ENCODE peak calls at places on chromosome 21, in eight cellular contexts. One of them, this sample, is unnamed.

GRCh38 chr21:46661211-46661625 is 25.7 kb downstream of the PRMT2 start:
- DNase-seq in effector memory CD8-positive, alpha-beta T cell: peak; percentile 40
- DNase-seq in NCI-H2107: peak; percentile 22
- DNase-seq in NCI-H1417: no peak
- DNase-seq in mesenchymal stem cell: peak; percentile 79
- DNase-seq in tibial artery: no peak
- DNase-seq in fibroblast of pulmonary artery: peak; percentile 87
- DNase-seq in activated CD8-positive, alpha-beta memory T cell treated with anti-CD3 and anti-CD28 coated beads, Interleukin-2, amount 50 U/mL, for 4 hours: peak; percentile 67
- DNase-seq in this sample: no peak

GRCh38 chr21:30638686-30639085 is 3.7 kb downstream of the KRTAP20-2 start:
- DNase-seq in tibial artery: no peak
- DNase-seq in NCI-H2107: no peak
- DNase-seq in NCI-H1417: no peak
- DNase-seq in fibroblast of pulmonary artery: no peak
- DNase-seq in effector memory CD8-positive, alpha-beta T cell: no peak
- DNase-seq in activated CD8-positive, alpha-beta memory T cell treated with anti-CD3 and anti-CD28 coated beads, Interleukin-2, amount 50 U/mL, for 4 hours: no peak
- DNase-seq in mesenchymal stem cell: no peak
- DNase-seq in this sample: no peak

GRCh38 chr21:25441835-25442234 is 165.4 kb downstream of the MRPL39 start:
- DNase-seq in mesenchymal stem cell: no peak
- DNase-seq in fibroblast of pulmonary artery: no peak
- DNase-seq in NCI-H1417: no peak
- DNase-seq in tibial artery: no peak
- DNase-seq in effector memory CD8-positive, alpha-beta T cell: no peak
- DNase-seq in activated CD8-positive, alpha-beta memory T cell treated with anti-CD3 and anti-CD28 coated beads, Interleukin-2, amount 50 U/mL, for 4 hours: no peak
- DNase-seq in NCI-H2107: no peak
- DNase-seq in this sample: peak; percentile 53

GRCh38 chr21:36587388-36587787 is 107.5 kb upstream of the CLDN14 start:
- DNase-seq in tibial artery: no peak
- DNase-seq in NCI-H1417: no peak
- DNase-seq in NCI-H2107: no peak
- DNase-seq in mesenchymal stem cell: no peak
- DNase-seq in effector memory CD8-positive, alpha-beta T cell: no peak
- DNase-seq in activated CD8-positive, alpha-beta memory T cell treated with anti-CD3 and anti-CD28 coated beads, Interleukin-2, amount 50 U/mL, for 4 hours: no peak
- DNase-seq in fibroblast of pulmonary artery: no peak
- DNase-seq in this sample: no peak

GRCh38 chr21:25234857-25235801 is 372.2 kb downstream of the MRPL39 start:
- DNase-seq in NCI-H2107: no peak
- DNase-seq in mesenchymal stem cell: no peak
- DNase-seq in effector memory CD8-positive, alpha-beta T cell: no peak
- DNase-seq in tibial artery: no peak
- DNase-seq in NCI-H1417: no peak
- DNase-seq in fibroblast of pulmonary artery: no peak
- DNase-seq in activated CD8-positive, alpha-beta memory T cell treated with anti-CD3 and anti-CD28 coated beads, Interleukin-2, amount 50 U/mL, for 4 hours: no peak
- DNase-seq in this sample: no peak

GRCh38 chr21:16370176-16370575 is 640.4 kb downstream of the USP25 start:
- DNase-seq in NCI-H2107: no peak
- DNase-seq in effector memory CD8-positive, alpha-beta T cell: no peak
- DNase-seq in NCI-H1417: peak; percentile 63
- DNase-seq in tibial artery: no peak
- DNase-seq in mesenchymal stem cell: no peak
- DNase-seq in fibroblast of pulmonary artery: no peak
- DNase-seq in activated CD8-positive, alpha-beta memory T cell treated with anti-CD3 and anti-CD28 coated beads, Interleukin-2, amount 50 U/mL, for 4 hours: no peak
- DNase-seq in this sample: peak; percentile 1

GRCh38 chr21:33380483-33380998 is 22.7 kb upstream of the IFNGR2 start:
- DNase-seq in NCI-H2107: no peak
- DNase-seq in mesenchymal stem cell: peak; percentile 95
- DNase-seq in effector memory CD8-positive, alpha-beta T cell: peak; percentile 70
- DNase-seq in tibial artery: peak; percentile 94
- DNase-seq in activated CD8-positive, alpha-beta memory T cell treated with anti-CD3 and anti-CD28 coated beads, Interleukin-2, amount 50 U/mL, for 4 hours: peak; percentile 87
- DNase-seq in NCI-H1417: no peak
- DNase-seq in fibroblast of pulmonary artery: peak; percentile 97
- DNase-seq in this sample: peak; percentile 70

GRCh38 chr21:26842976-26843911 is 2.0 kb downstream of the ADAMTS1 start:
- DNase-seq in tibial artery: peak; percentile 94
- DNase-seq in effector memory CD8-positive, alpha-beta T cell: no peak
- DNase-seq in NCI-H2107: no peak
- DNase-seq in NCI-H1417: peak; percentile 62
- DNase-seq in activated CD8-positive, alpha-beta memory T cell treated with anti-CD3 and anti-CD28 coated beads, Interleukin-2, amount 50 U/mL, for 4 hours: no peak
- DNase-seq in fibroblast of pulmonary artery: peak; percentile 97
- DNase-seq in mesenchymal stem cell: peak; percentile 96
- DNase-seq in this sample: no peak

GRCh38 chr21:37987668-37988067 is 71.4 kb upstream of the KCNJ6 start:
- DNase-seq in NCI-H1417: no peak
- DNase-seq in fibroblast of pulmonary artery: no peak
- DNase-seq in tibial artery: no peak
- DNase-seq in NCI-H2107: no peak
- DNase-seq in mesenchymal stem cell: no peak
- DNase-seq in activated CD8-positive, alpha-beta memory T cell treated with anti-CD3 and anti-CD28 coated beads, Interleukin-2, amount 50 U/mL, for 4 hours: no peak
- DNase-seq in effector memory CD8-positive, alpha-beta T cell: no peak
- DNase-seq in this sample: no peak

GRCh38 chr21:35291963-35292627 is 243.0 kb upstream of the RUNX1 start:
- DNase-seq in fibroblast of pulmonary artery: no peak
- DNase-seq in NCI-H2107: no peak
- DNase-seq in activated CD8-positive, alpha-beta memory T cell treated with anti-CD3 and anti-CD28 coated beads, Interleukin-2, amount 50 U/mL, for 4 hours: no peak
- DNase-seq in NCI-H1417: no peak
- DNase-seq in effector memory CD8-positive, alpha-beta T cell: no peak
- DNase-seq in tibial artery: no peak
- DNase-seq in mesenchymal stem cell: peak; percentile 88
- DNase-seq in this sample: peak; percentile 5

GRCh38 chr21:23936224-23936623 is 1671.1 kb downstream of the MRPL39 start:
- DNase-seq in effector memory CD8-positive, alpha-beta T cell: no peak
- DNase-seq in mesenchymal stem cell: no peak
- DNase-seq in activated CD8-positive, alpha-beta memory T cell treated with anti-CD3 and anti-CD28 coated beads, Interleukin-2, amount 50 U/mL, for 4 hours: no peak
- DNase-seq in NCI-H2107: no peak
- DNase-seq in tibial artery: no peak
- DNase-seq in NCI-H1417: no peak
- DNase-seq in fibroblast of pulmonary artery: peak; percentile 33
- DNase-seq in this sample: no peak

GRCh38 chr21:42350271-42350885 is 416 bp downstream of the TFF2 start:
- DNase-seq in effector memory CD8-positive, alpha-beta T cell: no peak
- DNase-seq in fibroblast of pulmonary artery: no peak
- DNase-seq in activated CD8-positive, alpha-beta memory T cell treated with anti-CD3 and anti-CD28 coated beads, Interleukin-2, amount 50 U/mL, for 4 hours: no peak
- DNase-seq in mesenchymal stem cell: no peak
- DNase-seq in NCI-H2107: no peak
- DNase-seq in NCI-H1417: no peak
- DNase-seq in tibial artery: no peak
- DNase-seq in this sample: no peak

GRCh38 chr21:33412832-33413519 is 9.8 kb downstream of the IFNGR2 start:
- DNase-seq in mesenchymal stem cell: peak; percentile 36
- DNase-seq in activated CD8-positive, alpha-beta memory T cell treated with anti-CD3 and anti-CD28 coated beads, Interleukin-2, amount 50 U/mL, for 4 hours: no peak
- DNase-seq in fibroblast of pulmonary artery: no peak
- DNase-seq in NCI-H1417: no peak
- DNase-seq in NCI-H2107: no peak
- DNase-seq in effector memory CD8-positive, alpha-beta T cell: no peak
- DNase-seq in tibial artery: no peak
- DNase-seq in this sample: no peak

GRCh38 chr21:44510508-44511218 is 29.3 kb downstream of the KRTAP10-1 start:
- DNase-seq in activated CD8-positive, alpha-beta memory T cell treated with anti-CD3 and anti-CD28 coated beads, Interleukin-2, amount 50 U/mL, for 4 hours: peak; percentile 83
- DNase-seq in fibroblast of pulmonary artery: peak; percentile 39
- DNase-seq in tibial artery: no peak
- DNase-seq in NCI-H1417: peak; percentile 47
- DNase-seq in effector memory CD8-positive, alpha-beta T cell: peak; percentile 86
- DNase-seq in NCI-H2107: peak; percentile 67
- DNase-seq in mesenchymal stem cell: no peak
- DNase-seq in this sample: peak; percentile 42

GRCh38 chr21:14453339-14453738 is 70.4 kb upstream of the HSPA13 start:
- DNase-seq in fibroblast of pulmonary artery: no peak
- DNase-seq in mesenchymal stem cell: no peak
- DNase-seq in tibial artery: no peak
- DNase-seq in NCI-H2107: no peak
- DNase-seq in NCI-H1417: peak; percentile 27
- DNase-seq in activated CD8-positive, alpha-beta memory T cell treated with anti-CD3 and anti-CD28 coated beads, Interleukin-2, amount 50 U/mL, for 4 hours: no peak
- DNase-seq in effector memory CD8-positive, alpha-beta T cell: no peak
- DNase-seq in this sample: no peak

GRCh38 chr21:15604424-15604823 is 125.4 kb upstream of the USP25 start:
- DNase-seq in effector memory CD8-positive, alpha-beta T cell: no peak
- DNase-seq in tibial artery: no peak
- DNase-seq in activated CD8-positive, alpha-beta memory T cell treated with anti-CD3 and anti-CD28 coated beads, Interleukin-2, amount 50 U/mL, for 4 hours: no peak
- DNase-seq in NCI-H2107: no peak
- DNase-seq in mesenchymal stem cell: peak; percentile 5
- DNase-seq in NCI-H1417: no peak
- DNase-seq in fibroblast of pulmonary artery: peak; percentile 83
- DNase-seq in this sample: no peak

GRCh38 chr21:42474043-42474831 is 21.8 kb downstream of the RSPH1 start:
- DNase-seq in NCI-H1417: peak; percentile 38
- DNase-seq in fibroblast of pulmonary artery: peak; percentile 18
- DNase-seq in mesenchymal stem cell: peak; percentile 26
- DNase-seq in effector memory CD8-positive, alpha-beta T cell: no peak
- DNase-seq in activated CD8-positive, alpha-beta memory T cell treated with anti-CD3 and anti-CD28 coated beads, Interleukin-2, amount 50 U/mL, for 4 hours: no peak
- DNase-seq in NCI-H2107: no peak
- DNase-seq in tibial artery: no peak
- DNase-seq in this sample: peak; percentile 81

GRCh38 chr21:32256226-32256625 is 22.6 kb downstream of the MIS18A start:
- DNase-seq in mesenchymal stem cell: no peak
- DNase-seq in activated CD8-positive, alpha-beta memory T cell treated with anti-CD3 and anti-CD28 coated beads, Interleukin-2, amount 50 U/mL, for 4 hours: no peak
- DNase-seq in NCI-H2107: no peak
- DNase-seq in tibial artery: no peak
- DNase-seq in NCI-H1417: no peak
- DNase-seq in effector memory CD8-positive, alpha-beta T cell: no peak
- DNase-seq in fibroblast of pulmonary artery: no peak
- DNase-seq in this sample: no peak

GRCh38 chr21:33801424-33802405 is 113.9 kb downstream of the ATP5PO start:
- DNase-seq in effector memory CD8-positive, alpha-beta T cell: no peak
- DNase-seq in tibial artery: no peak
- DNase-seq in NCI-H2107: peak; percentile 91
- DNase-seq in mesenchymal stem cell: peak; percentile 31
- DNase-seq in activated CD8-positive, alpha-beta memory T cell treated with anti-CD3 and anti-CD28 coated beads, Interleukin-2, amount 50 U/mL, for 4 hours: no peak
- DNase-seq in NCI-H1417: peak; percentile 89
- DNase-seq in fibroblast of pulmonary artery: peak; percentile 11
- DNase-seq in this sample: peak; percentile 94

GRCh38 chr21:40386301-40386911 is 460.6 kb downstream of the DSCAM start:
- DNase-seq in tibial artery: peak; percentile 31
- DNase-seq in effector memory CD8-positive, alpha-beta T cell: no peak
- DNase-seq in fibroblast of pulmonary artery: no peak
- DNase-seq in NCI-H1417: no peak
- DNase-seq in mesenchymal stem cell: no peak
- DNase-seq in activated CD8-positive, alpha-beta memory T cell treated with anti-CD3 and anti-CD28 coated beads, Interleukin-2, amount 50 U/mL, for 4 hours: no peak
- DNase-seq in NCI-H2107: no peak
- DNase-seq in this sample: peak; percentile 50

GRCh38 chr21:45276620-45277019 is 11.1 kb downstream of the POFUT2 start:
- DNase-seq in NCI-H2107: no peak
- DNase-seq in tibial artery: peak; percentile 11
- DNase-seq in fibroblast of pulmonary artery: no peak
- DNase-seq in effector memory CD8-positive, alpha-beta T cell: no peak
- DNase-seq in mesenchymal stem cell: no peak
- DNase-seq in activated CD8-positive, alpha-beta memory T cell treated with anti-CD3 and anti-CD28 coated beads, Interleukin-2, amount 50 U/mL, for 4 hours: no peak
- DNase-seq in NCI-H1417: no peak
- DNase-seq in this sample: no peak

This sample was measured in DMS153.